ENCODE peak calls at places on chromosomes 2 and 18, in seven cellular contexts. K is HEK293T, B is NCI-H1092 treated with DMSO at 0.1 percent for 48 hours, Y is posterior vena cava, W is ovary, D is C1 segment of cervical spinal cord, J is SW 1271. M is an unnamed sample.

GRCh38 chr2:237617305-237617982 is 9.9 kb upstream of the LRRFIP1 start:
- DNase-seq in K (no peak), B (peak; percentile 17), Y (no peak), W (no peak), D (no peak), J (no peak), M (no peak)

GRCh38 chr2:227655454-227655853 is 11.2 kb upstream of the SCYGR5 start:
- DNase-seq in K (no peak), B (no peak), Y (no peak), W (no peak), D (no peak), J (peak; percentile 32), M (no peak)

GRCh38 chr2:1140389-1141003 is 189.8 kb downstream of the SNTG2 start:
- DNase-seq in K (peak; percentile 77), B (no peak), Y (no peak), W (no peak), D (peak; percentile 1), J (peak; percentile 17), M (no peak)

GRCh38 chr2:65380243-65380642 is 52.2 kb downstream of the SPRED2 start:
- DNase-seq in K (no peak), B (no peak), Y (no peak), W (no peak), D (no peak), J (no peak), M (no peak)

GRCh38 chr2:39202639-39203369 is 41.0 kb downstream of the CDKL4 start:
- DNase-seq in K (no peak), B (no peak), Y (no peak), W (no peak), D (no peak), J (no peak), M (peak; percentile 95)

GRCh38 chr2:201618744-201619654 is 24.3 kb downstream of the TMEM237 start:
- DNase-seq in K (no peak), B (no peak), Y (peak; percentile 93), W (peak; percentile 82), D (peak; percentile 64), J (no peak), M (peak; percentile 92)

GRCh38 chr2:161150704-161151103 is 9.5 kb upstream of the TANK start:
- DNase-seq in K (no peak), B (no peak), Y (no peak), W (no peak), D (no peak), J (no peak), M (no peak)

GRCh38 chr2:151049746-151050145 is 211.9 kb downstream of the RBM43 start:
- DNase-seq in K (no peak), B (no peak), Y (no peak), W (no peak), D (no peak), J (peak; percentile 13), M (no peak)

GRCh38 chr2:218081695-218082094 is 12.6 kb downstream of the RUFY4 start:
- DNase-seq in K (no peak), B (no peak), Y (peak; percentile 61), W (no peak), D (no peak), J (no peak), M (no peak)

GRCh38 chr18:58965930-58966662 is 101.4 kb downstream of the ZNF532 start:
- DNase-seq in K (no peak), B (no peak), Y (no peak), W (no peak), D (no peak), J (no peak), M (no peak)

GRCh38 chr2:203532957-203533695 is 2.0 kb downstream of the RAPH1 start:
- DNase-seq in K (no peak), B (no peak), Y (no peak), W (no peak), D (no peak), J (peak; percentile 45), M (peak; percentile 70)

GRCh38 chr2:26574066-26574899 is 66.9 kb downstream of the CIB4 start:
- DNase-seq in K (no peak), B (no peak), Y (peak; percentile 70), W (no peak), D (no peak), J (no peak), M (no peak)

GRCh38 chr18:22473366-22473765 is 55.7 kb upstream of the CTAGE1 start:
- DNase-seq in K (no peak), B (no peak), Y (no peak), W (no peak), D (no peak), J (no peak), M (no peak)

GRCh38 chr2:126809357-126809756 is 89.3 kb upstream of the TEX51 start:
- DNase-seq in K (no peak), B (no peak), Y (no peak), W (no peak), D (no peak), J (no peak), M (no peak)

GRCh38 chr2:241702155-241702404 is 241 bp downstream of the ING5 start:
- DNase-seq in K (peak; percentile 84), B (no peak), Y (no peak), W (no peak), D (peak; percentile 90), J (no peak), M (peak; percentile 69)

GRCh38 chr2:42835577-42836371 is 43.4 kb upstream of the HAAO start:
- DNase-seq in K (no peak), B (no peak), Y (peak; percentile 78), W (no peak), D (no peak), J (peak; percentile 37), M (no peak)

GRCh38 chr2:218015831-218016521 is 13.2 kb upstream of the TNS1 start:
- DNase-seq in K (no peak), B (no peak), Y (peak; percentile 70), W (no peak), D (peak; percentile 46), J (no peak), M (no peak)